ENCODE peak calls at places on chromosomes 7 and 10, in five cellular contexts. K is ovary, M is tibial nerve, V is neural crest cell, Z is kidney. W is an unnamed sample.

GRCh38 chr7:142539901-142540300 is 209.4 kb upstream of the PRSS1 start:
- DNase-seq in K (no peak), M (no peak), V (no peak), Z (no peak), W (no peak)

GRCh38 chr10:103553743-103554487 is 60.4 kb downstream of the NEURL1 start:
- DNase-seq in K (no peak), M (no peak), V (no peak), Z (peak; percentile 56), W (no peak)

GRCh38 chr10:21705828-21706176 is 171.8 kb downstream of the MLLT10 start:
- DNase-seq in K (no peak), M (no peak), V (no peak), Z (no peak), W (no peak)

GRCh38 chr10:78570633-78571032 is 498.1 kb upstream of the ZMIZ1 start:
- DNase-seq in K (no peak), M (no peak), V (no peak), Z (no peak), W (no peak)

GRCh38 chr7:45088146-45088701 is 545 bp downstream of the NACAD start:
- DNase-seq in K (no peak), M (no peak), V (no peak), Z (peak; percentile 61), W (no peak)

GRCh38 chr7:44541-44896 is 147.9 kb upstream of the FAM20C start:
- DNase-seq in K (peak; percentile 6), M (no peak), V (no peak), Z (peak; percentile 34), W (no peak)

GRCh38 chr7:1197997-1198632 is 34.6 kb upstream of the UNCX start:
- DNase-seq in K (no peak), M (no peak), V (no peak), Z (no peak), W (no peak)

GRCh38 chr10:78420946-78421732 is 387.5 kb downstream of the RPS24 start:
- DNase-seq in K (no peak), M (no peak), V (no peak), Z (no peak), W (no peak)

GRCh38 chr10:26792780-26793495 is 67.8 kb downstream of the ABI1 start:
- DNase-seq in K (no peak), M (no peak), V (no peak), Z (no peak), W (no peak)

GRCh38 chr10:110493832-110494426 is 3.8 kb upstream of the DUSP5 start:
- DNase-seq in K (no peak), M (no peak), V (no peak), Z (no peak), W (no peak)

GRCh38 chr7:79593819-79594218 is 140.4 kb upstream of the MAGI2 start:
- DNase-seq in K (no peak), M (no peak), V (no peak), Z (no peak), W (no peak)

GRCh38 chr7:27172388-27172774 is 1.7 kb downstream of the HOXA10 start:
- DNase-seq in K (peak; percentile 17), M (no peak), V (no peak), Z (peak; percentile 80), W (peak; percentile 13)

GRCh38 chr10:43839973-43840372 is 191.3 kb upstream of the ZNF32 start:
- DNase-seq in K (no peak), M (no peak), V (no peak), Z (no peak), W (no peak)

GRCh38 chr10:79223346-79224048 is 123.8 kb upstream of the PPIF start:
- DNase-seq in K (peak; percentile 80), M (peak; percentile 65), V (no peak), Z (peak; percentile 92), W (peak; percentile 54)

GRCh38 chr7:76336094-76336493 is 22.7 kb downstream of the YWHAG start:
- DNase-seq in K (no peak), M (no peak), V (no peak), Z (no peak), W (no peak)

GRCh38 chr10:126702181-126702580 is 31.7 kb upstream of the C10orf90 start:
- DNase-seq in K (no peak), M (no peak), V (no peak), Z (no peak), W (no peak)

GRCh38 chr10:47031953-47032465 is 120.8 kb downstream of the PTPN20 start:
- DNase-seq in K (no peak), M (peak; percentile 62), V (no peak), Z (no peak), W (no peak)

GRCh38 chr7:3200504-3200903 is 100.5 kb upstream of the SDK1 start:
- DNase-seq in K (no peak), M (no peak), V (no peak), Z (no peak), W (peak; percentile 42)

GRCh38 chr7:68684246-68684850 is 913.9 kb upstream of the AUTS2 start:
- DNase-seq in K (no peak), M (no peak), V (peak; percentile 19), Z (no peak), W (peak; percentile 31)

GRCh38 chr10:78648256-78648860 is 420.4 kb upstream of the ZMIZ1 start:
- DNase-seq in K (no peak), M (no peak), V (no peak), Z (no peak), W (no peak)

GRCh38 chr10:93541402-93542357 is 24.8 kb upstream of the FFAR4 start:
- DNase-seq in K (no peak), M (peak; percentile 45), V (peak; percentile 51), Z (no peak), W (peak; percentile 73)

GRCh38 chr10:43369921-43370320 is 1.5 kb upstream of the FXYD4 start:
- DNase-seq in K (no peak), M (no peak), V (no peak), Z (peak; percentile 41), W (no peak)

GRCh38 chr7:42685911-42686310 is 226.0 kb downstream of the C7orf25 start:
- DNase-seq in K (no peak), M (no peak), V (no peak), Z (no peak), W (no peak)

GRCh38 chr10:110664483-110665420 is 20.6 kb downstream of the RBM20 start:
- DNase-seq in K (no peak), M (no peak), V (no peak), Z (no peak), W (no peak)

GRCh38 chr7:92833766-92834605 is 2.4 kb downstream of the CDK6 start:
- DNase-seq in K (peak; percentile 75), M (peak; percentile 72), V (peak; percentile 69), Z (peak; percentile 92), W (peak; percentile 80)

GRCh38 chr10:79060641-79061255 is 8.0 kb upstream of the ZMIZ1 start:
- DNase-seq in K (peak; percentile 16), M (no peak), V (no peak), Z (peak; percentile 42), W (peak; percentile 1)

GRCh38 chr10:130930821-130931220 is 380.7 kb downstream of the TCERG1L start:
- DNase-seq in K (no peak), M (no peak), V (no peak), Z (no peak), W (no peak)

GRCh38 chr7:44615149-44615611 is 8.8 kb downstream of the OGDH start:
- DNase-seq in K (no peak), M (no peak), V (no peak), Z (no peak), W (no peak)

GRCh38 chr10:125000366-125001312 is 58.7 kb downstream of the ZRANB1 start:
- DNase-seq in K (peak; percentile 49), M (no peak), V (peak; percentile 50), Z (peak; percentile 59), W (peak; percentile 57)

GRCh38 chr7:106063692-106064091 is 48.4 kb downstream of the SYPL1 start:
- DNase-seq in K (no peak), M (no peak), V (no peak), Z (no peak), W (no peak)

GRCh38 chr7:111980721-111981120 is 225.5 kb downstream of the DOCK4 start:
- DNase-seq in K (no peak), M (no peak), V (no peak), Z (no peak), W (no peak)

GRCh38 chr10:14653271-14654161 is 121.2 kb downstream of the FAM107B start:
- DNase-seq in K (no peak), M (peak; percentile 33), V (no peak), Z (no peak), W (no peak)

GRCh38 chr10:58220769-58221448 is 46.8 kb downstream of the IPMK start:
- DNase-seq in K (no peak), M (no peak), V (no peak), Z (no peak), W (no peak)

GRCh38 chr7:24963218-24963617 is 16.8 kb downstream of the OSBPL3 start:
- DNase-seq in K (no peak), M (peak; percentile 59), V (no peak), Z (no peak), W (no peak)

GRCh38 chr10:45453639-45454250 is 79.7 kb downstream of the ALOX5 start:
- DNase-seq in K (no peak), M (no peak), V (no peak), Z (no peak), W (no peak)

GRCh38 chr7:151249034-151249731 is 689 bp upstream of the SMARCD3 start:
- DNase-seq in K (peak; percentile 79), M (peak; percentile 48), V (peak; percentile 29), Z (no peak), W (peak; percentile 46)

GRCh38 chr7:80150621-80151273 is 16.1 kb downstream of the GNAI1 start:
- DNase-seq in K (no peak), M (no peak), V (no peak), Z (no peak), W (no peak)

GRCh38 chr7:107372298-107372697 is 97.6 kb upstream of the GPR22 start:
- DNase-seq in K (no peak), M (no peak), V (no peak), Z (no peak), W (no peak)

GRCh38 chr7:129279757-129280156 is 54.9 kb downstream of the AHCYL2 start:
- DNase-seq in K (no peak), M (no peak), V (no peak), Z (no peak), W (no peak)
- TF ChIP-seq CTCF in K (no peak), M (no peak), V (no peak), Z (no peak), W (no peak)

GRCh38 chr7:49486974-49487919 is 286.2 kb upstream of the VWC2 start:
- DNase-seq in K (no peak), M (no peak), V (no peak), Z (no peak), W (no peak)
- TF ChIP-seq CTCF in K (no peak), M (no peak), V (no peak), Z (no peak), W (no peak)

GRCh38 chr10:24721254-24722106 is 2.2 kb downstream of the ARHGAP21 start:
- DNase-seq in K (peak; percentile 39), M (no peak), V (peak; percentile 22), Z (peak; percentile 81), W (peak; percentile 47)
- TF ChIP-seq CTCF in K (no peak), M (no peak), V (no peak), Z (no peak), W (no peak)

DNA sequence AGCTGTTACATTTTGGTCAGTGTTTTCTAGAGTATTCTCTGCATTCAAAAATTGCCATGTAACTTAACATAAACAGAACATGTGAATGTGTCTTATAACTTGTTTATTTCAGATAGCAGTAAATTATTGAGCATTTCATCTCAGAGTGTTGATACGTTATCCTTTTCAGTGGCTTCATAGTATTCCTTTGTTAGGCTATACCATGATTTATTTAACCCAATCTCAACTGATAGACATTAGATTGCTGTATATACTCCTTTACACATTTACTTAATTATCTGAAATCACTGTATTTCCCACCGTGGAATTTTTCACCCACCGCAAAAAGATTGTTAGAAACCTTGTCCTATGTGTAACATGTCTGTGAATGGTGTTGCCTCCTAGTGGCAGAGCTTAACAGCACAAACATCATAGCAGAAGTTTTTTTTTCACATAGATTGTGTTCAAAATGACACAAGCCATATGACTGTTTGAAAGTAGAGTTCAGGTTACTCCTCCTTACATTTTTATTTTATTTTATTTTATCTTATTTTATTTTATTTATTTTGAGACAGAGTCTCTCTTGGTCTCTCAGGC is 21.4 kb downstream of the SLF2 start:
- DNase-seq in K (no peak), M (no peak), V (no peak), Z (no peak), W (no peak)
- TF ChIP-seq CTCF in K (no peak), M (no peak), V (peak; percentile 62), Z (no peak), W (peak; percentile 55)

W was measured in glutamatergic neuron.